ENCODE peak calls at places on chromosome 18, in eight cellular contexts. One of them, this sample, is unnamed.

GRCh38 chr18:36312806-36313395 is 15.4 kb downstream of the FHOD3 start:
- DNase-seq in HL-60: no peak
- DNase-seq in breast epithelium: no peak
- DNase-seq in GM23338: no peak
- DNase-seq in sigmoid colon: no peak
- DNase-seq in HepG2: no peak
- DNase-seq in spleen: no peak
- DNase-seq in SK-N-SH: no peak
- DNase-seq in this sample: no peak

GRCh38 chr18:332721-333513 is 65.1 kb upstream of the THOC1 start:
- DNase-seq in HL-60: no peak
- DNase-seq in breast epithelium: peak
- DNase-seq in GM23338: no peak
- DNase-seq in sigmoid colon: peak
- DNase-seq in SK-N-SH: no peak
- DNase-seq in HepG2: no peak
- DNase-seq in spleen: no peak
- DNase-seq in this sample: no peak

GRCh38 chr18:62365420-62365819 is 40.3 kb downstream of the TNFRSF11A start:
- DNase-seq in SK-N-SH: no peak
- DNase-seq in HL-60: no peak
- DNase-seq in breast epithelium: no peak
- DNase-seq in HepG2: no peak
- DNase-seq in spleen: no peak
- DNase-seq in GM23338: no peak
- DNase-seq in sigmoid colon: no peak
- DNase-seq in this sample: no peak

GRCh38 chr18:57727952-57728807 is 74.9 kb downstream of the ATP8B1 start:
- DNase-seq in sigmoid colon: no peak
- DNase-seq in HepG2: no peak
- DNase-seq in breast epithelium: no peak
- DNase-seq in SK-N-SH: no peak
- DNase-seq in spleen: no peak
- DNase-seq in GM23338: no peak
- DNase-seq in HL-60: no peak
- DNase-seq in this sample: no peak

GRCh38 chr18:48997985-48998831 is 47.4 kb upstream of the SMAD7 start:
- DNase-seq in SK-N-SH: peak
- DNase-seq in HL-60: no peak
- DNase-seq in spleen: peak
- DNase-seq in GM23338: peak
- DNase-seq in breast epithelium: peak
- DNase-seq in sigmoid colon: peak
- DNase-seq in HepG2: peak
- DNase-seq in this sample: no peak

GRCh38 chr18:46167971-46168370 is 63.8 kb downstream of the HAUS1 start:
- DNase-seq in HL-60: peak
- DNase-seq in sigmoid colon: no peak
- DNase-seq in HepG2: no peak
- DNase-seq in GM23338: peak
- DNase-seq in SK-N-SH: no peak
- DNase-seq in spleen: peak
- DNase-seq in breast epithelium: no peak
- DNase-seq in this sample: peak

GRCh38 chr18:48769006-48769646 is 181.6 kb downstream of the SMAD7 start:
- DNase-seq in sigmoid colon: no peak
- DNase-seq in SK-N-SH: peak
- DNase-seq in spleen: no peak
- DNase-seq in breast epithelium: no peak
- DNase-seq in GM23338: no peak
- DNase-seq in HL-60: no peak
- DNase-seq in HepG2: no peak
- DNase-seq in this sample: no peak

GRCh38 chr18:78564030-78564429 is 415.6 kb upstream of the SALL3 start:
- DNase-seq in GM23338: no peak
- DNase-seq in breast epithelium: no peak
- DNase-seq in spleen: no peak
- DNase-seq in HepG2: no peak
- DNase-seq in sigmoid colon: no peak
- DNase-seq in HL-60: no peak
- DNase-seq in SK-N-SH: no peak
- DNase-seq in this sample: no peak

GRCh38 chr18:48024891-48025660 is 94.6 kb upstream of the SMAD2 start:
- DNase-seq in GM23338: no peak
- DNase-seq in HL-60: no peak
- DNase-seq in HepG2: no peak
- DNase-seq in sigmoid colon: peak
- DNase-seq in SK-N-SH: no peak
- DNase-seq in breast epithelium: no peak
- DNase-seq in spleen: peak
- DNase-seq in this sample: no peak

GRCh38 chr18:36309436-36310391 is 12.2 kb downstream of the FHOD3 start:
- DNase-seq in HL-60: no peak
- DNase-seq in sigmoid colon: no peak
- DNase-seq in SK-N-SH: peak
- DNase-seq in HepG2: no peak
- DNase-seq in breast epithelium: peak
- DNase-seq in spleen: no peak
- DNase-seq in GM23338: no peak
- DNase-seq in this sample: no peak

GRCh38 chr18:53944721-53945120 is 279.7 kb downstream of the MBD2 start:
- DNase-seq in HepG2: no peak
- DNase-seq in GM23338: peak
- DNase-seq in SK-N-SH: no peak
- DNase-seq in breast epithelium: no peak
- DNase-seq in HL-60: no peak
- DNase-seq in spleen: no peak
- DNase-seq in sigmoid colon: no peak
- DNase-seq in this sample: no peak

GRCh38 chr18:6884944-6885343 is 155.4 kb downstream of the ARHGAP28 start:
- DNase-seq in sigmoid colon: no peak
- DNase-seq in SK-N-SH: no peak
- DNase-seq in HepG2: no peak
- DNase-seq in HL-60: no peak
- DNase-seq in GM23338: no peak
- DNase-seq in spleen: no peak
- DNase-seq in breast epithelium: no peak
- DNase-seq in this sample: no peak

GRCh38 chr18:45876131-45876530 is 50.7 kb downstream of the SIGLEC15 start:
- DNase-seq in breast epithelium: no peak
- DNase-seq in sigmoid colon: no peak
- DNase-seq in spleen: no peak
- DNase-seq in SK-N-SH: no peak
- DNase-seq in HL-60: no peak
- DNase-seq in HepG2: no peak
- DNase-seq in GM23338: no peak
- DNase-seq in this sample: no peak

DNA sequence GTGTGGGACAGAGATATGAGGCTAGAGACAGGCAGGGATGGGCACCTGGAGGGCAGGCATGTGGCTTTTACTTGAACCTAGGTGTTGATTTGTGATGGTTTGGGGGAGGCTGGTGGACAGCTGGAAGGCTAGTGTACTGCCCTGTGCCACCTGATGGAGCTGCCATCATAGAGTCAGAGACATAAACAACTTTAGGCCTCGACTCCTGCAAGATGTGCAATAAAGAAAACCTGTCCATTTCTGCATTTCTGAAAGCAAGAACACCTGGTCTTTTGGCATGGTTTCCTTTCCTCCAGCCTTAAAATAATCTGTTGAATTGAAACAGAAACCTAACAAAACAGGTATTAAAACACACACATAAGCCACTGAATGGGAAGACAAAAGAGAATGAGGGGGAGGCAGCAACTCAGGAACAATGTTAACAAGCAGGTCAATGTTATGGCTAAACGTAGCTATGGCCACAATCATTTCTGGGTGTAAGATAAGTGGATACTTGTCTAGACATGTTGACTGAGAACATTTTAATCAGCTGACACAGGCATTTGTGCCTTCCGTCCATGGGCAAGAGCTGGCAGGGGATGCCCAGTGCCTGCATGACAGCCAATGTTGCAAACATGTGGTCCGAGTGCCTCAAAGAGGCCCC is 87.8 kb downstream of the KCTD1 start:
- DNase-seq in SK-N-SH: no peak
- DNase-seq in GM23338: no peak
- DNase-seq in spleen: no peak
- DNase-seq in sigmoid colon: no peak
- DNase-seq in HepG2: no peak
- DNase-seq in breast epithelium: no peak
- DNase-seq in HL-60: no peak
- DNase-seq in this sample: peak
- TF ChIP-seq POLR2AphosphoS5 in SK-N-SH: no peak
- TF ChIP-seq POLR2AphosphoS5 in GM23338: no peak
- TF ChIP-seq POLR2AphosphoS5 in spleen: no peak
- TF ChIP-seq POLR2AphosphoS5 in sigmoid colon: no peak
- TF ChIP-seq POLR2AphosphoS5 in HepG2: no peak
- TF ChIP-seq POLR2AphosphoS5 in breast epithelium: no peak
- TF ChIP-seq POLR2AphosphoS5 in HL-60: no peak
- TF ChIP-seq POLR2AphosphoS5 in this sample: no peak

DNA sequence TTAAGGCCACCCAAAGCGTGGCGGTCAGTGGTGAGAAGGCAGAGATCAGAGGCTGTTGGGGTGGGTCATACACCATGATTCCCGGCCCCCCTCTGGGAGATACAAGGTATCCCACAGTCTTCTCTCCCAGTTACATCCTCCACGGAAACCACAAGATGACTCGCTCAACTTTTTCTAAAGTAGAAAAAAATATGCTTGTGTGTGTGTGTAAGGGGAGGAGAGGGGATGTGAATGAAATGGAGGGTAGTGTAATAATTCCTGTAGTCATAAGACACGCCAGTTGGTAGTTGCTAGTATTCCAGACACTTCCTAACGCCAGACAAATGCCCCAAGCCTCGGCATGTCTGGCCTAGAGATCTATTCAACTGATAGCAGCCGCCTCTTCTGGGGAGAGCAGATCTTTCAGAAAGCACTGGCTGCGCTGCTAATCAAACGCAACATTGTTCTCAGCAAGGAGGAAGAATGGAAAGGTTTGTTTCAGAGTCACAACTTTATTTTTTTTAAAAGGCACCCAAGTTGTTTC is 143.5 kb downstream of the TGIF1 start:
- DNase-seq in HL-60: peak
- DNase-seq in GM23338: peak
- DNase-seq in SK-N-SH: peak
- DNase-seq in breast epithelium: peak
- DNase-seq in HepG2: no peak
- DNase-seq in sigmoid colon: no peak
- DNase-seq in spleen: no peak
- DNase-seq in this sample: no peak
- TF ChIP-seq POLR2AphosphoS5 in HL-60: no peak
- TF ChIP-seq POLR2AphosphoS5 in GM23338: no peak
- TF ChIP-seq POLR2AphosphoS5 in SK-N-SH: no peak
- TF ChIP-seq POLR2AphosphoS5 in breast epithelium: no peak
- TF ChIP-seq POLR2AphosphoS5 in HepG2: no peak
- TF ChIP-seq POLR2AphosphoS5 in sigmoid colon: no peak
- TF ChIP-seq POLR2AphosphoS5 in spleen: no peak
- TF ChIP-seq POLR2AphosphoS5 in this sample: no peak

GRCh38 chr18:28651298-28651697 is 474.4 kb upstream of the CDH2 start:
- DNase-seq in GM23338: no peak
- DNase-seq in SK-N-SH: no peak
- DNase-seq in HL-60: no peak
- DNase-seq in breast epithelium: no peak
- DNase-seq in spleen: peak
- DNase-seq in sigmoid colon: no peak
- DNase-seq in HepG2: no peak
- DNase-seq in this sample: no peak
- TF ChIP-seq POLR2AphosphoS5 in GM23338: no peak
- TF ChIP-seq POLR2AphosphoS5 in SK-N-SH: no peak
- TF ChIP-seq POLR2AphosphoS5 in HL-60: no peak
- TF ChIP-seq POLR2AphosphoS5 in breast epithelium: no peak
- TF ChIP-seq POLR2AphosphoS5 in spleen: no peak
- TF ChIP-seq POLR2AphosphoS5 in sigmoid colon: no peak
- TF ChIP-seq POLR2AphosphoS5 in HepG2: no peak
- TF ChIP-seq POLR2AphosphoS5 in this sample: no peak

DNA sequence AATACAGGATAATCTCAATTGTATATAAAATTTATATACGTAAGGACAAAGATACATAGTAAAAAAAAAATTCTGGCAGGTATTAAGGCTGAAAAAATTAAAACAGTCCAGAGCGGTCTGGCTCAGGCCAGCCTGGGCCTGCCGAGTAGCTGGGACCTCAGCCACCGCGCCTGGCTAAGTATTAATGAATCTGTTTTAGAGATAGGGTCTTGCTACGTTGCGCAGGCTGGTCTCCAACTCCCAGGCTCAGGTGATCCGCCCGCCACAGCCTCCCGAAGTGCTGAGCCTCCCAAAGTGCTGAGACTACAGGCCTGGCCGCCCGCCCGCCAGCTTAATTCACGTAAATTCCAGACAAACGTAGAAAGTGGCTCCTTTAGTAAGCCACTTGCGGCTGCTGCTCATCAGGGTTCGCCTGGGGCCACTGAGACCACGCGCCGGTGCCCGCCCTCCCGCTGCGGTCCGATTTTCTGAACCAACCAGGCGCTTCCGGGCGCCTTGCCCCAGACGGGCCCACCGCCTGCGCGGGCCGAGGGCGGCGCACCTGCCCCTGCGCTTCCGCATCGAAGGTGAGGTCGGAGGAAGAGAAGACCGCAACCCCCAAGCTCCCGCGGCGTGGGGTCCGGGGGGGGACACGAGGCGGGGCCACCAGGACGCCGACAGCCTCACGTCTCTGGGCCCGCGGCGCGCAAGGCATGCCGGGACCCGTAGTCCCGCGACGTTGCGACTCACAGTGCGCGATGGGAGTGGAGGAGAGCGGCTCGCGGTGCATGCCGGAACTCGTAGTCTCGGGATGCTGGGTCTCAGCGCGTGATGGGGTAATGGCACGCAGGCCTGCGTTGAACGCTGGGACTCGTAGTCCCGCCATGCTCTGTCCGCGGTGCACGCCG is 695 bp upstream of the CTDP1 start:
- DNase-seq in HL-60: peak
- DNase-seq in HepG2: peak
- DNase-seq in spleen: peak
- DNase-seq in breast epithelium: peak
- DNase-seq in GM23338: peak
- DNase-seq in SK-N-SH: peak
- DNase-seq in sigmoid colon: peak
- DNase-seq in this sample: peak
- TF ChIP-seq POLR2AphosphoS5 in HL-60: peak
- TF ChIP-seq POLR2AphosphoS5 in HepG2: peak
- TF ChIP-seq POLR2AphosphoS5 in spleen: peak
- TF ChIP-seq POLR2AphosphoS5 in breast epithelium: peak
- TF ChIP-seq POLR2AphosphoS5 in GM23338: peak
- TF ChIP-seq POLR2AphosphoS5 in SK-N-SH: peak
- TF ChIP-seq POLR2AphosphoS5 in sigmoid colon: peak
- TF ChIP-seq POLR2AphosphoS5 in this sample: peak

This sample was measured in GM12891.